ENCODE peak calls at places on chromosome 6, in ten cellular contexts. T is amniotic stem cell, X is astrocyte of the spinal cord, G is EL, Q is HS-27A, K is nephron progenitor cell, V is upper lobe of left lung, H is endothelial cell of umbilical vein, J is H9, W is endodermal cell. Y is an unnamed sample.

GRCh38 chr6:3568396-3569082 is 111.7 kb upstream of the SLC22A23 start:
- DNase-seq in T (no peak), X (no peak), G (no peak), Q (no peak), K (no peak), V (no peak), H (no peak), J (no peak), W (no peak), Y (no peak)

GRCh38 chr6:70680396-70680795 is 12.7 kb downstream of the SMAP1 start:
- DNase-seq in T (no peak), X (no peak), G (no peak), Q (no peak), K (no peak), V (no peak), H (peak; percentile 31), J (no peak), W (no peak), Y (no peak)

GRCh38 chr6:167678102-167679101 is 148.3 kb upstream of the AFDN start:
- DNase-seq in T (no peak), X (peak; percentile 8), G (no peak), Q (no peak), K (peak; percentile 80), V (peak; percentile 89), H (peak; percentile 36), J (peak; percentile 76), W (peak; percentile 90), Y (no peak)

GRCh38 chr6:111718326-111718725 is 112.6 kb upstream of the TRAF3IP2 start:
- DNase-seq in T (no peak), X (no peak), G (no peak), Q (no peak), K (no peak), V (no peak), H (no peak), J (no peak), W (peak; percentile 14), Y (no peak)

GRCh38 chr6:147651249-147652063 is 143.0 kb downstream of the SAMD5 start:
- DNase-seq in T (no peak), X (no peak), G (peak; percentile 26), Q (peak; percentile 34), K (no peak), V (no peak), H (peak; percentile 41), J (peak; percentile 46), W (peak; percentile 73), Y (peak; percentile 50)

GRCh38 chr6:89487864-89488263 is 54.9 kb downstream of the ANKRD6 start:
- DNase-seq in T (no peak), X (no peak), G (no peak), Q (no peak), K (no peak), V (no peak), H (no peak), J (no peak), W (no peak), Y (no peak)

GRCh38 chr6:79670789-79671188 is 39.7 kb downstream of the SH3BGRL2 start:
- DNase-seq in T (no peak), X (no peak), G (no peak), Q (no peak), K (no peak), V (no peak), H (no peak), J (no peak), W (no peak), Y (no peak)

GRCh38 chr6:139373154-139373927 is 1.1 kb downstream of the CITED2 start:
- DNase-seq in T (peak; percentile 41), X (peak; percentile 53), G (peak; percentile 44), Q (no peak), K (peak; percentile 55), V (peak; percentile 94), H (peak; percentile 61), J (peak; percentile 40), W (peak; percentile 80), Y (peak; percentile 74)

GRCh38 chr6:38482466-38482865 is 157.3 kb downstream of the BTBD9 start:
- DNase-seq in T (no peak), X (no peak), G (peak; percentile 8), Q (no peak), K (no peak), V (no peak), H (peak; percentile 27), J (no peak), W (no peak), Y (no peak)

GRCh38 chr6:118892248-118893094 is 1.5 kb upstream of the ASF1A start:
- DNase-seq in T (no peak), X (peak; percentile 22), G (no peak), Q (no peak), K (no peak), V (no peak), H (peak; percentile 52), J (no peak), W (no peak), Y (no peak)

GRCh38 chr6:56232446-56232845 is 14.9 kb downstream of the COL21A1 start:
- DNase-seq in T (no peak), X (no peak), G (no peak), Q (no peak), K (no peak), V (no peak), H (peak; percentile 9), J (no peak), W (no peak), Y (no peak)

GRCh38 chr6:31042801-31043200 is 32.5 kb downstream of the MUC22 start:
- DNase-seq in T (peak; percentile 63), X (peak; percentile 71), G (peak; percentile 75), Q (no peak), K (peak; percentile 37), V (no peak), H (peak; percentile 38), J (peak; percentile 76), W (peak; percentile 89), Y (peak; percentile 66)

Y was measured in Daoy.